ENCODE peak calls at places on chromosomes 4 and X, in six cellular contexts. A is mesenchymal stem cell, X is IMR-90, J is H9, G is H1, F is trophoblast cell. P is an unnamed sample.

GRCh38 chr4:113760852-113761681 is 471 bp downstream of the CAMK2D start:
- DNase-seq in X (peak; percentile 71), J (peak; percentile 54), G (peak; percentile 73), A (peak; percentile 91), F (peak; percentile 18), P (peak; percentile 36)

GRCh38 chr4:1035510-1035909 is 24.1 kb downstream of the FGFRL1 start:
- DNase-seq in F (no peak), A (no peak), G (no peak), X (no peak), J (no peak), P (no peak)

GRCh38 chrX:73069365-73070035 is 9.8 kb downstream of the PABPC1L2A start:
- DNase-seq in X (no peak), F (no peak), J (no peak), G (no peak), A (no peak), P (no peak)

GRCh38 chr4:153645183-153645582 is 38.9 kb upstream of the TLR2 start:
- DNase-seq in J (no peak), X (no peak), A (no peak), G (no peak), F (no peak), P (no peak)

GRCh38 chr4:182917182-182918043 is at the start of gene DCTD:
- DNase-seq in F (peak; percentile 27), J (peak; percentile 80), X (peak; percentile 65), A (peak; percentile 73), G (peak; percentile 74), P (peak; percentile 70)

GRCh38 chrX:13597928-13598327 is 28.5 kb downstream of the EGFL6 start:
- DNase-seq in A (peak; percentile 7), F (no peak), G (no peak), J (no peak), X (peak; percentile 6), P (no peak)

GRCh38 chr4:142656178-142656577 is 189.9 kb downstream of the INPP4B start:
- DNase-seq in F (no peak), X (no peak), G (peak; percentile 57), A (peak; percentile 42), J (no peak), P (peak; percentile 24)

GRCh38 chr4:112751447-112751846 is 114.5 kb downstream of the LARP7 start:
- DNase-seq in J (peak; percentile 56), A (no peak), G (no peak), X (no peak), F (no peak), P (no peak)

GRCh38 chr4:102560743-102561341 is 59.7 kb downstream of the NFKB1 start:
- DNase-seq in X (no peak), F (no peak), J (no peak), G (no peak), A (no peak), P (no peak)

DNA sequence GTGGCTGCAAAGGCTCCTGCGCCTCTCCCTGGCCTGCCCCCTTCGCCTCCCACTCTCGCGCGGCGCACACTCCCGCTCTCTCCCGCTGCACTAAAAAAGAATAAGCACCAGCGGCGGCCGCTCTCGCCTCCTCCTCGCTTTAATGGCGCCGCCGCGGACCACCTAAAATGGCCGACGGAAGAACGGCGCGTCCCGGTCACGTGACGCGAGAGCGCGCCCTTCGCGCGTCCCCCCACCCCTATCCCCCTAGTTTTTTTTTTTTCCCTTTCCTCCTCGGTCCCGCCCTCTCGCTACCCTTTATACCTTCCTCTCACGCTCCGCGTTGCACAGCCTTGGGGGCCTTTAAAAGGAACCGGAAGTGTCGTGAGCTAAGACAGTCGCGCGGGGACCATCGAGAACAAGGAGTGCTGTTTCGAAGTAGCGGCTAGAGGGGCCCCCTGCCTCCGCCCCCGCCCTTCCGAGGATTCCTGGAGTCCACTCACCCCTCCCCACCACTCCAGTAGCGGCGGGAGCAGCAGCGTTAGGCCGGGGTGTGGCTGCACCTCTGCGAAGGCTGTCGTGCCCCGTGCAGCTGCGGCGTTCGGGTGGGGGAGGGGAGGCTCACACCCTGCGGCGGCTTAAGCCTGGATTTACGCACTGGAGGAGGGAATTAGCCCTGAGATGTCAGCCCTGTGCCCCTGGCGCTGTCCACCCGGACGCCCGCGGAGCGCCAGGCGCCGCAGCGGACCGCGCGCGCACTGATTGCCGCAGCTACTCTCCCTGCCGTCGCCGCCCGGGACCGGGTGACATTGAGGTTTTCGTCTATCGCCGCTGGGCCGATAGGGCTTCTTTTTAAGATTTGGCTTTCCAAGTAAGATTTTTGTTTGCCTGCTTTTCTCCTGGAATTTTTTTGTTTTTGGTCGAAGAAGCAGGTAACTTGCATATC is at the start of gene HNRNPD:
- DNase-seq in F (peak; percentile 99), J (peak; percentile 99), G (peak; percentile 94), A (peak; percentile 100), X (peak; percentile 100), P (peak; percentile 99)
- H4K8ac ChIP-seq in F (peak within 1 kb of the TSS; percentile 98), J (no peak within 1 kb of the TSS), G (peak within 1 kb of the TSS; percentile 100), A (peak within 1 kb of the TSS; percentile 99), X (peak within 1 kb of the TSS; percentile 85), P (peak within 1 kb of the TSS; percentile 76)

DNA sequence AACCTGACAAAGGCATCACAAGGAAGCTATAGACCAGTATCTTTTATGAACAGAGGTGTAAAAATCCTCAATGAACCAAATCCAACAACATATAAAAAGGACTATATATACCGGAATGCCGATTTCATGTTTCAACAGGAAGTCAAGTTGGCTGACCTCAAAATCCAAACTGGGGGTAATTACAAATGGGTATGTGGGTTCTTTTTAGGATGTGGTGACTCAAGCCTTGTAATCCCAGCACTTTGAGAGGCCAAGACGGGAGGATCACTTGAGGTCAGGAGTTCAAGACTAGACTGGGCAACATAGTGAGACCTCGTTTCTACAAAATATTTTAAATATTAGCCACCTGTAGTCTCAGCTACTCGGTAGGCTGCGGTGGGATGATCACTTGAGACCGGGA is 10.4 kb downstream of the PRSS48 start:
- DNase-seq in G (no peak), X (no peak), A (no peak), F (no peak), J (no peak), P (no peak)
- H4K8ac ChIP-seq in G (no peak overlapping the region), X (no peak overlapping the region), A (no peak overlapping the region), F (no peak overlapping the region), J (no peak overlapping the region), P (no peak overlapping the region)

GRCh38 chr4:144355809-144356757 is 215.6 kb upstream of the GYPA start:
- DNase-seq in J (peak; percentile 39), A (peak; percentile 94), X (peak; percentile 78), G (no peak), F (peak; percentile 6), P (peak; percentile 80)
- H4K8ac ChIP-seq in J (no peak overlapping the region), A (no peak overlapping the region), X (no peak overlapping the region), G (no peak overlapping the region), F (no peak overlapping the region), P (no peak overlapping the region)

GRCh38 chr4:77076889-77077635 is 1.3 kb upstream of the CCNI start:
- DNase-seq in X (no peak), G (no peak), F (no peak), J (no peak), A (no peak), P (no peak)
- H4K8ac ChIP-seq in X (peak overlapping the region; percentile 10), G (no peak overlapping the region), F (no peak overlapping the region), J (no peak overlapping the region), A (no peak overlapping the region), P (no peak overlapping the region)

DNA sequence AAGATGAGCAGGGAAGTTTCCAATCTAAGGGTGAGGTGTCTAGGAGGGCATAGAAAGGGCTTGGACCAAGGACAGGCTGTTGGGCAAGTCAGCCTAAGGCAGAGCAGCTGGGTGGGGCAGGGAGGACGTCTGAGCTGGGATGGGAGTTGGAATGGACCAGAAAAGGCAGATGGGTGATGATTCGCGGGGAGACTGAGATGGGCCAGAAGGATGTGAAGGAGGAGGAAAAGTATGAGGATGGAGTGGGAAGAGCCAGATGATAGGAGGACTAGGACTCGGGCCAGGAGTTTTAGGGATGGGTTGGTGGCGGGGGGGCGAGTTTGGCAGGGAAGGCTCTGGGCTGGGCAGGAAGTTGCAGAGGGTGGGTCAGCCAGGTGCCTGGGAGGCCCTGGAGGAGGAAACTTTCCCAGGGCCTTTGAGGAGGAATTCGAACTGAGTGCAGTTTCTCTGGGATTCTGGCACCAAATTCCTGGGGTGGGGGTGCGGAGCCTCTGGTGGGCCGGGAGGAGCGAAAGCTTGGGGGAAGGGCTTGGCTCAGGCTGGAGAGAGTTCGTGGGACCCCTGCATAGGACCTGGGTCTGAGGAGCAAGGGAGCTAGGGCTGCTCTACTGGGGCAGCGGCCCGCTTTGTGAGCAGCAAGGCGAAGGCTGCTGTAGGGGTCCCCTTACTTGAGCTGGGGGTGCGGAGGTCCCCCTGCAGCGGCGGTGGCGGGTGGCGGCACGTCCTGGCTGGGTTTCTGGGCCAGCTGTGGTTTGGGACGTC is 8.7 kb upstream of the TIMP1 start:
- DNase-seq in G (peak; percentile 69), J (peak; percentile 87), F (no peak), A (peak; percentile 43), X (peak; percentile 73), P (peak; percentile 54)
- H4K8ac ChIP-seq in G (peak overlapping the region; percentile 68), J (no peak overlapping the region), F (peak overlapping the region; percentile 97), A (peak overlapping the region; percentile 98), X (peak overlapping the region; percentile 77), P (no peak overlapping the region)

GRCh38 chr4:16226816-16227461 is 668 bp upstream of the TAPT1 start:
- DNase-seq in A (peak; percentile 57), F (peak; percentile 71), G (peak; percentile 72), X (no peak), J (peak; percentile 59), P (peak; percentile 39)
- H4K8ac ChIP-seq in A (peak overlapping the region; percentile 95), F (peak overlapping the region; percentile 94), G (peak overlapping the region; percentile 98), X (peak overlapping the region; percentile 84), J (no peak overlapping the region), P (no peak overlapping the region)

GRCh38 chr4:123987408-123987807 is 590.8 kb downstream of the SPRY1 start:
- DNase-seq in F (no peak), G (no peak), A (no peak), J (no peak), X (no peak), P (no peak)
- H4K8ac ChIP-seq in F (peak overlapping the region; percentile 38), G (no peak overlapping the region), A (no peak overlapping the region), J (no peak overlapping the region), X (peak overlapping the region; percentile 41), P (no peak overlapping the region)

GRCh38 chr4:169612869-169613859 is 781 bp upstream of the NEK1 start:
- DNase-seq in J (peak; percentile 78), A (peak; percentile 90), F (peak; percentile 90), X (peak; percentile 79), G (peak; percentile 81), P (peak; percentile 61)
- H4K8ac ChIP-seq in J (no peak overlapping the region), A (no peak overlapping the region), F (no peak overlapping the region), X (peak overlapping the region; percentile 43), G (no peak overlapping the region), P (no peak overlapping the region)